ENCODE peak calls at places on chromosomes 11 and 22, in six cellular contexts. Q is GM12864, W is PC-3, A is cardiac fibroblast, M is heart left ventricle, K is H9. P is an unnamed sample.

GRCh38 chr22:25545117-25545516 is 19.4 kb upstream of the GRK3 start:
- DNase-seq in W (no peak), K (no peak), A (no peak), Q (no peak), M (no peak), P (no peak)

GRCh38 chr11:79390923-79391322 is 49.9 kb downstream of the TENM4 start:
- DNase-seq in M (no peak), W (no peak), A (peak; percentile 62), Q (no peak), K (no peak), P (no peak)

GRCh38 chr22:32615874-32616564 is 141.4 kb downstream of the FBXO7 start:
- DNase-seq in W (no peak), K (peak; percentile 69), A (no peak), M (no peak), Q (no peak), P (peak; percentile 20)

GRCh38 chr22:37675930-37676571 is 615 bp downstream of the LGALS1 start:
- DNase-seq in A (peak; percentile 33), W (peak; percentile 40), M (peak; percentile 73), K (no peak), Q (no peak), P (no peak)

GRCh38 chr11:8709002-8709672 is 26.5 kb downstream of the RPL27A start:
- DNase-seq in K (peak; percentile 50), W (no peak), M (peak; percentile 89), A (peak; percentile 45), Q (no peak), P (no peak)

GRCh38 chr11:128764617-128765095 is 70.8 kb downstream of the FLI1 start:
- DNase-seq in K (no peak), Q (no peak), W (no peak), A (no peak), M (no peak), P (no peak)

GRCh38 chr11:19995131-19995530 is 165.1 kb downstream of the DBX1 start:
- DNase-seq in M (no peak), W (peak; percentile 88), K (no peak), Q (no peak), A (peak; percentile 92), P (no peak)

GRCh38 chr22:18078329-18079041 is 695 bp downstream of the PEX26 start:
- DNase-seq in W (peak; percentile 45), M (no peak), K (peak; percentile 38), Q (no peak), A (no peak), P (peak; percentile 33)

GRCh38 chr11:250740-251299 is 14.0 kb downstream of the PSMD13 start:
- DNase-seq in K (peak; percentile 82), M (peak; percentile 54), A (peak; percentile 73), W (peak; percentile 50), Q (no peak), P (peak; percentile 77)

GRCh38 chr11:125951731-125952130 is 5.9 kb downstream of the VSIG10L2 start:
- DNase-seq in M (no peak), A (no peak), Q (no peak), W (no peak), K (no peak), P (no peak)

GRCh38 chr11:12213920-12214319 is 103.5 kb downstream of the MICAL2 start:
- DNase-seq in W (peak; percentile 51), A (no peak), M (no peak), Q (no peak), K (no peak), P (no peak)

GRCh38 chr11:15374418-15374817 is 259.7 kb downstream of the INSC start:
- DNase-seq in K (no peak), W (no peak), Q (no peak), A (no peak), M (no peak), P (no peak)

GRCh38 chr11:134890446-134890845 is 478.4 kb upstream of the B3GAT1 start:
- DNase-seq in Q (no peak), A (no peak), M (no peak), K (no peak), W (no peak), P (no peak)

GRCh38 chr22:50606561-50607365 is 6.2 kb downstream of the MAPK8IP2 start:
- DNase-seq in K (no peak), Q (no peak), M (no peak), A (no peak), W (no peak), P (no peak)

GRCh38 chr11:126723665-126724045 is 276.9 kb downstream of the KIRREL3 start:
- DNase-seq in W (no peak), K (no peak), M (no peak), A (peak; percentile 9), Q (no peak), P (no peak)

GRCh38 chr11:32328392-32328791 is 106.9 kb downstream of the WT1 start:
- DNase-seq in Q (no peak), W (no peak), K (no peak), A (no peak), M (no peak), P (no peak)

GRCh38 chr11:65211293-65212105 is 29.8 kb downstream of the CAPN1 start:
- DNase-seq in K (no peak), A (no peak), M (no peak), W (no peak), Q (no peak), P (no peak)

GRCh38 chr22:44175676-44176075 is 5.0 kb upstream of the PARVG start:
- DNase-seq in Q (no peak), K (no peak), W (no peak), M (no peak), A (no peak), P (no peak)

GRCh38 chr22:44033287-44033686 is 9.2 kb downstream of the PARVB start:
- DNase-seq in Q (no peak), A (no peak), W (no peak), K (no peak), M (no peak), P (no peak)

GRCh38 chr22:47379037-47379436 is 616.6 kb downstream of the TBC1D22A start:
- DNase-seq in W (no peak), K (no peak), M (no peak), Q (no peak), A (no peak), P (no peak)

GRCh38 chr11:1227551-1228182 is 4.8 kb downstream of the MUC5B start:
- DNase-seq in M (no peak), K (peak; percentile 20), Q (no peak), A (no peak), W (no peak), P (no peak)

GRCh38 chr11:134471341-134472187 is 59.5 kb upstream of the B3GAT1 start:
- DNase-seq in W (no peak), M (no peak), K (peak; percentile 24), Q (no peak), A (no peak), P (no peak)

GRCh38 chr11:34395916-34396555 is 38.2 kb upstream of the ABTB2 start:
- DNase-seq in W (peak; percentile 89), K (no peak), Q (no peak), A (peak; percentile 59), M (no peak), P (no peak)

GRCh38 chr11:95888852-95889251 is 35.1 kb downstream of the MTMR2 start:
- DNase-seq in Q (no peak), M (no peak), W (no peak), K (no peak), A (no peak), P (no peak)

GRCh38 chr11:62680825-62681240 is 2.0 kb upstream of the UBXN1 start:
- DNase-seq in Q (peak; percentile 53), W (peak; percentile 85), A (peak; percentile 87), M (peak; percentile 51), K (no peak), P (no peak)

GRCh38 chr11:73236879-73237278 is 18.8 kb downstream of the P2RY2 start:
- DNase-seq in W (peak; percentile 77), Q (no peak), K (peak; percentile 80), A (peak; percentile 72), M (peak; percentile 66), P (peak; percentile 64)
- TF ChIP-seq CTCF in W (peak; percentile 95), Q (peak; percentile 79), K (peak; percentile 90), A (peak; percentile 72), M (peak; percentile 46), P (peak; percentile 64)

GRCh38 chr22:27196483-27196882 is 539.1 kb downstream of the MIAT start:
- DNase-seq in M (no peak), A (no peak), Q (no peak), K (no peak), W (no peak), P (no peak)
- TF ChIP-seq CTCF in M (no peak), A (no peak), Q (no peak), K (no peak), W (no peak), P (no peak)

DNA sequence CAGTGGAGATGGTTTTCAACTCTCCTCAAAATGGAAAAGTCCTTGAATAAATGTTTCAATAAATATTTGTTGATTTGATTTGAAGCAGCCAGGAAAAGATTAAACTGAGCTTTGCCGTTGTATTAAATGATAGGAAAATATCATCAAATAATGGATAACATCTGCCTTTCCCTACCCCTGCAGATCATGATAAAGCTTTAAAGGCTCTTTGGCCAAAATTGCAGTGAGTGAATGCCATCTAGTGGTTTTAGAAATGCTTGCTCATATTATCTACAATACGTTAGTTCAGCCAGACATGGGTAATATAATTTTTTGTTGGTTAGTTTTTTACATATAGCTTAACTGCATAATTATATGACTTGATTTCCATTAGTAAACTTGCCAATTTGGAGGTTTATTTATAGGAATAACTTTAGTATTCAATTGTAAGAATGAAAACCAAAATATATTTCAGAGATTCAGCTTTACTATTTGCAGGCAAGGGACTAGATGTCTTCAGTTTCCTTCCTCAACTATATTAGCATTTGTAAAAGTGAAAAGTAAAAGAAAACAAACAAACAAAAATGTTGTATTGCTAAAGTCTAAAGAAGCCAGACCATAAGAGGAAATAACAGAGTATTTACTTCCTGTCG is 159.2 kb downstream of the MSANTD4 start:
- DNase-seq in A (peak; percentile 73), W (peak; percentile 83), Q (no peak), M (no peak), K (no peak), P (no peak)
- TF ChIP-seq CTCF in A (peak; percentile 54), W (peak; percentile 93), Q (peak; percentile 29), M (peak; percentile 65), K (peak; percentile 84), P (peak; percentile 72)

GRCh38 chr11:114440121-114440860 is 1.0 kb downstream of the REXO2 start:
- DNase-seq in A (peak; percentile 21), K (no peak), M (no peak), W (peak; percentile 29), Q (no peak), P (no peak)
- TF ChIP-seq CTCF in A (no peak), K (no peak), M (no peak), W (no peak), Q (no peak), P (no peak)

DNA sequence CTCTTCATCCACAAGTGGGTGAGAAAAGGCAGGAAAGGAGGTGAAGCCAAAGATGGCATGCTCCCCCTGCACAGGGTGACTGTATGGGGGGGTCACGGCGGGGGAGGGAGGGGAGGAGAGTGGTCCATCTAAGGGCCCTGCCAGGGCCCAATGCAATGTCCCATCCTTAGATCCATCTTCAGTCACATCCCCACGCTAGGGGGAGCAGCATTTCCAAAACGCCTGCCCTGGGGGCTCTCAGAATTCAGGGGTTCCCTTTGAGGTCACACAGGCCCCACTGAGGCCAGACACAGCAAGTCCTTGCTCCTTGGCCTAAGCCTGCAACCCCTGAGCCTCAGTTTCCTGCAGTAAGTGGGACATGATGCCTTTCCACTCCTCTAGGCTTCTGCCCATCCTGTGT is 52.4 kb downstream of the RTN4R start:
- DNase-seq in A (no peak), K (no peak), M (no peak), Q (no peak), W (no peak), P (no peak)
- TF ChIP-seq CTCF in A (no peak), K (peak; percentile 21), M (no peak), Q (peak; percentile 30), W (no peak), P (no peak)

GRCh38 chr22:27727673-27728451 is 73.7 kb downstream of the MN1 start:
- DNase-seq in A (no peak), W (no peak), Q (no peak), M (no peak), K (no peak), P (no peak)
- TF ChIP-seq CTCF in A (no peak), W (no peak), Q (no peak), M (no peak), K (no peak), P (no peak)